ENCODE peak calls at places on chromosomes 5 and 9, in ten cellular contexts. One of them, this sample, is unnamed.

GRCh38 chr5:75510836-75511434 is 494 bp downstream of the CERT1 start:
- DNase-seq in ACHN: peak; percentile 39
- DNase-seq in caudate nucleus: no peak
- DNase-seq in COR-L47: peak; percentile 31
- DNase-seq in uterus: no peak
- DNase-seq in lower lobe of right lung: peak; percentile 80
- DNase-seq in GM04504: no peak
- DNase-seq in left lobe of liver: peak; percentile 68
- DNase-seq in stimulated activated CD4-positive, alpha-beta T cell treated with anti-CD3 and anti-CD28 coated beads, Interleukin-2, amount 100 ng/mL, for 24 hours: peak; percentile 51
- DNase-seq in NCI-H2081: peak; percentile 19
- DNase-seq in this sample: no peak

GRCh38 chr5:38373733-38374132 is 115.4 kb downstream of the EGFLAM start:
- DNase-seq in COR-L47: no peak
- DNase-seq in NCI-H2081: no peak
- DNase-seq in caudate nucleus: no peak
- DNase-seq in ACHN: no peak
- DNase-seq in GM04504: no peak
- DNase-seq in lower lobe of right lung: no peak
- DNase-seq in uterus: no peak
- DNase-seq in left lobe of liver: no peak
- DNase-seq in stimulated activated CD4-positive, alpha-beta T cell treated with anti-CD3 and anti-CD28 coated beads, Interleukin-2, amount 100 ng/mL, for 24 hours: no peak
- DNase-seq in this sample: no peak

GRCh38 chr9:17349816-17350215 is 215.0 kb downstream of the CNTLN start:
- DNase-seq in GM04504: peak; percentile 20
- DNase-seq in COR-L47: no peak
- DNase-seq in left lobe of liver: no peak
- DNase-seq in stimulated activated CD4-positive, alpha-beta T cell treated with anti-CD3 and anti-CD28 coated beads, Interleukin-2, amount 100 ng/mL, for 24 hours: no peak
- DNase-seq in ACHN: peak; percentile 10
- DNase-seq in lower lobe of right lung: no peak
- DNase-seq in uterus: no peak
- DNase-seq in caudate nucleus: no peak
- DNase-seq in NCI-H2081: no peak
- DNase-seq in this sample: no peak

GRCh38 chr5:97365173-97365845 is 182.3 kb upstream of the RIOK2 start:
- DNase-seq in ACHN: no peak
- DNase-seq in left lobe of liver: no peak
- DNase-seq in GM04504: no peak
- DNase-seq in lower lobe of right lung: no peak
- DNase-seq in COR-L47: no peak
- DNase-seq in stimulated activated CD4-positive, alpha-beta T cell treated with anti-CD3 and anti-CD28 coated beads, Interleukin-2, amount 100 ng/mL, for 24 hours: no peak
- DNase-seq in uterus: no peak
- DNase-seq in caudate nucleus: no peak
- DNase-seq in NCI-H2081: no peak
- DNase-seq in this sample: no peak

GRCh38 chr5:176985516-176985915 is 21.1 kb downstream of the UIMC1 start:
- DNase-seq in left lobe of liver: no peak
- DNase-seq in lower lobe of right lung: no peak
- DNase-seq in uterus: no peak
- DNase-seq in NCI-H2081: no peak
- DNase-seq in COR-L47: no peak
- DNase-seq in stimulated activated CD4-positive, alpha-beta T cell treated with anti-CD3 and anti-CD28 coated beads, Interleukin-2, amount 100 ng/mL, for 24 hours: no peak
- DNase-seq in caudate nucleus: no peak
- DNase-seq in ACHN: no peak
- DNase-seq in GM04504: no peak
- DNase-seq in this sample: no peak

GRCh38 chr9:105608685-105609598 is 51.0 kb downstream of the FKTN start:
- DNase-seq in GM04504: peak; percentile 9
- DNase-seq in uterus: no peak
- DNase-seq in left lobe of liver: no peak
- DNase-seq in NCI-H2081: peak; percentile 51
- DNase-seq in caudate nucleus: no peak
- DNase-seq in ACHN: peak; percentile 59
- DNase-seq in lower lobe of right lung: no peak
- DNase-seq in COR-L47: peak; percentile 70
- DNase-seq in stimulated activated CD4-positive, alpha-beta T cell treated with anti-CD3 and anti-CD28 coated beads, Interleukin-2, amount 100 ng/mL, for 24 hours: no peak
- DNase-seq in this sample: peak; percentile 46

GRCh38 chr5:38013107-38013506 is 173.3 kb upstream of the GDNF start:
- DNase-seq in NCI-H2081: peak; percentile 11
- DNase-seq in COR-L47: no peak
- DNase-seq in left lobe of liver: no peak
- DNase-seq in uterus: no peak
- DNase-seq in stimulated activated CD4-positive, alpha-beta T cell treated with anti-CD3 and anti-CD28 coated beads, Interleukin-2, amount 100 ng/mL, for 24 hours: no peak
- DNase-seq in GM04504: no peak
- DNase-seq in lower lobe of right lung: no peak
- DNase-seq in caudate nucleus: no peak
- DNase-seq in ACHN: no peak
- DNase-seq in this sample: no peak

GRCh38 chr9:76560481-76560891 is 101.5 kb downstream of the GCNT1 start:
- DNase-seq in stimulated activated CD4-positive, alpha-beta T cell treated with anti-CD3 and anti-CD28 coated beads, Interleukin-2, amount 100 ng/mL, for 24 hours: no peak
- DNase-seq in lower lobe of right lung: no peak
- DNase-seq in COR-L47: no peak
- DNase-seq in caudate nucleus: no peak
- DNase-seq in uterus: no peak
- DNase-seq in NCI-H2081: no peak
- DNase-seq in GM04504: peak; percentile 56
- DNase-seq in ACHN: peak; percentile 13
- DNase-seq in left lobe of liver: no peak
- DNase-seq in this sample: no peak

GRCh38 chr9:122346478-122347347 is 24.1 kb upstream of the PTGS1 start:
- DNase-seq in NCI-H2081: no peak
- DNase-seq in stimulated activated CD4-positive, alpha-beta T cell treated with anti-CD3 and anti-CD28 coated beads, Interleukin-2, amount 100 ng/mL, for 24 hours: no peak
- DNase-seq in COR-L47: no peak
- DNase-seq in lower lobe of right lung: peak; percentile 71
- DNase-seq in caudate nucleus: no peak
- DNase-seq in left lobe of liver: peak; percentile 63
- DNase-seq in GM04504: no peak
- DNase-seq in uterus: peak; percentile 39
- DNase-seq in ACHN: peak; percentile 11
- DNase-seq in this sample: no peak

GRCh38 chr9:99071313-99072039 is 33.4 kb upstream of the TGFBR1 start:
- DNase-seq in lower lobe of right lung: no peak
- DNase-seq in COR-L47: no peak
- DNase-seq in GM04504: no peak
- DNase-seq in caudate nucleus: no peak
- DNase-seq in left lobe of liver: no peak
- DNase-seq in uterus: no peak
- DNase-seq in NCI-H2081: no peak
- DNase-seq in ACHN: no peak
- DNase-seq in stimulated activated CD4-positive, alpha-beta T cell treated with anti-CD3 and anti-CD28 coated beads, Interleukin-2, amount 100 ng/mL, for 24 hours: no peak
- DNase-seq in this sample: no peak

GRCh38 chr5:135750506-135750905 is 84.0 kb upstream of the SLC25A48 start:
- DNase-seq in caudate nucleus: no peak
- DNase-seq in GM04504: no peak
- DNase-seq in COR-L47: no peak
- DNase-seq in left lobe of liver: no peak
- DNase-seq in NCI-H2081: no peak
- DNase-seq in lower lobe of right lung: no peak
- DNase-seq in uterus: no peak
- DNase-seq in stimulated activated CD4-positive, alpha-beta T cell treated with anti-CD3 and anti-CD28 coated beads, Interleukin-2, amount 100 ng/mL, for 24 hours: no peak
- DNase-seq in ACHN: no peak
- DNase-seq in this sample: no peak

GRCh38 chr5:42035526-42035925 is 110.4 kb downstream of the FBXO4 start:
- DNase-seq in uterus: no peak
- DNase-seq in NCI-H2081: no peak
- DNase-seq in caudate nucleus: no peak
- DNase-seq in stimulated activated CD4-positive, alpha-beta T cell treated with anti-CD3 and anti-CD28 coated beads, Interleukin-2, amount 100 ng/mL, for 24 hours: no peak
- DNase-seq in ACHN: no peak
- DNase-seq in COR-L47: no peak
- DNase-seq in GM04504: no peak
- DNase-seq in left lobe of liver: no peak
- DNase-seq in lower lobe of right lung: no peak
- DNase-seq in this sample: no peak

GRCh38 chr5:167827766-167828165 is 463.7 kb upstream of the WWC1 start:
- DNase-seq in stimulated activated CD4-positive, alpha-beta T cell treated with anti-CD3 and anti-CD28 coated beads, Interleukin-2, amount 100 ng/mL, for 24 hours: no peak
- DNase-seq in COR-L47: no peak
- DNase-seq in GM04504: no peak
- DNase-seq in left lobe of liver: no peak
- DNase-seq in lower lobe of right lung: no peak
- DNase-seq in uterus: no peak
- DNase-seq in caudate nucleus: no peak
- DNase-seq in ACHN: no peak
- DNase-seq in NCI-H2081: no peak
- DNase-seq in this sample: no peak

GRCh38 chr9:20442461-20443319 is 179.6 kb downstream of the MLLT3 start:
- DNase-seq in ACHN: no peak
- DNase-seq in NCI-H2081: no peak
- DNase-seq in GM04504: no peak
- DNase-seq in uterus: no peak
- DNase-seq in stimulated activated CD4-positive, alpha-beta T cell treated with anti-CD3 and anti-CD28 coated beads, Interleukin-2, amount 100 ng/mL, for 24 hours: no peak
- DNase-seq in COR-L47: no peak
- DNase-seq in caudate nucleus: no peak
- DNase-seq in left lobe of liver: no peak
- DNase-seq in lower lobe of right lung: no peak
- DNase-seq in this sample: no peak

This sample was measured in MV-4-11.